ENCODE peak calls at places on chromosomes 6 and 20, in four cellular contexts. D is ovary, K is SK-N-SH, W is glutamatergic neuron. M is an unnamed sample.

GRCh38 chr20:14687317-14687716 is 349.9 kb upstream of the FLRT3 start:
- DNase-seq in K (no peak), W (no peak), D (no peak), M (no peak)

GRCh38 chr6:137414599-137414998 is 79.6 kb downstream of the OLIG3 start:
- DNase-seq in K (no peak), W (no peak), D (no peak), M (no peak)

GRCh38 chr6:135852775-135853174 is 1.3 kb downstream of the PDE7B start:
- DNase-seq in W (no peak), D (no peak), K (no peak), M (no peak)

GRCh38 chr6:53723331-53723730 is 57.8 kb upstream of the KLHL31 start:
- DNase-seq in D (no peak), W (no peak), K (no peak), M (no peak)

GRCh38 chr6:169454204-169454871 is 200.7 kb upstream of the THBS2 start:
- DNase-seq in K (no peak), D (no peak), W (no peak), M (no peak)

GRCh38 chr20:63042448-63043071 is 35.8 kb upstream of the BHLHE23 start:
- DNase-seq in W (no peak), K (no peak), D (no peak), M (no peak)

GRCh38 chr6:21538186-21538798 is 55.3 kb upstream of the SOX4 start:
- DNase-seq in W (no peak), D (no peak), K (no peak), M (no peak)

GRCh38 chr6:13776602-13777001 is 37.8 kb downstream of the MCUR1 start:
- DNase-seq in W (no peak), K (no peak), D (no peak), M (no peak)

GRCh38 chr6:20630617-20631448 is 96.6 kb downstream of the CDKAL1 start:
- DNase-seq in W (no peak), K (no peak), D (no peak), M (no peak)

GRCh38 chr20:3896302-3896701 is 7.1 kb downstream of the PANK2 start:
- DNase-seq in K (no peak), D (no peak), W (no peak), M (no peak)

GRCh38 chr6:113050010-113050893 is 703.1 kb downstream of the RFPL4B start:
- DNase-seq in D (no peak), W (no peak), K (no peak), M (no peak)

GRCh38 chr20:5535211-5535756 is 214.9 kb upstream of the SHLD1 start:
- DNase-seq in W (no peak), K (no peak), D (peak; percentile 57), M (no peak)

GRCh38 chr20:11128131-11128831 is 454.5 kb upstream of the JAG1 start:
- DNase-seq in D (no peak), K (no peak), W (no peak), M (no peak)

GRCh38 chr6:42441661-42442081 is 10.1 kb downstream of the TRERF1 start:
- DNase-seq in K (no peak), W (no peak), D (no peak), M (no peak)

GRCh38 chr6:149545258-149545753 is 537 bp downstream of the PPIL4 start:
- DNase-seq in D (peak; percentile 58), W (no peak), K (peak; percentile 43), M (peak; percentile 49)

GRCh38 chr20:18750735-18751134 is 62.8 kb upstream of the SCP2D1 start:
- DNase-seq in K (no peak), D (no peak), W (no peak), M (no peak)

GRCh38 chr20:24785141-24785924 is 163.7 kb upstream of the CST7 start:
- DNase-seq in W (no peak), D (no peak), K (no peak), M (no peak)

GRCh38 chr20:1326031-1326930 is 2.7 kb downstream of the SDCBP2 start:
- DNase-seq in K (no peak), W (no peak), D (peak; percentile 69), M (no peak)

GRCh38 chr20:4090756-4091331 is 75.5 kb upstream of the RNF24 start:
- DNase-seq in D (no peak), W (no peak), K (no peak), M (no peak)

GRCh38 chr20:6081236-6081635 is 27.4 kb upstream of the LRRN4 start:
- DNase-seq in D (no peak), W (no peak), K (no peak), M (no peak)

GRCh38 chr6:168111911-168112310 is 32.9 kb upstream of the FRMD1 start:
- DNase-seq in W (no peak), K (no peak), D (no peak), M (no peak)

GRCh38 chr6:69953491-69953890 is 87.1 kb downstream of the COL19A1 start:
- DNase-seq in D (no peak), W (peak; percentile 41), K (no peak), M (no peak)

GRCh38 chr6:117481278-117481925 is 1.1 kb upstream of the DCBLD1 start:
- DNase-seq in K (no peak), D (no peak), W (no peak), M (no peak)

GRCh38 chr20:41213150-41213820 is 75.9 kb downstream of the PLCG1 start:
- DNase-seq in K (peak; percentile 23), W (no peak), D (no peak), M (no peak)

GRCh38 chr20:11676618-11677289 is 240.9 kb upstream of the BTBD3 start:
- DNase-seq in W (peak; percentile 86), D (no peak), K (peak; percentile 67), M (no peak)

GRCh38 chr20:62496525-62497218 is 20.9 kb upstream of the GATA5 start:
- DNase-seq in W (peak; percentile 77), K (peak; percentile 90), D (no peak), M (peak; percentile 54)

GRCh38 chr6:166936079-166936787 is 20.1 kb downstream of the RNASET2 start:
- DNase-seq in D (no peak), W (no peak), K (no peak), M (no peak)

GRCh38 chr6:56297022-56297995 is 49.9 kb upstream of the COL21A1 start:
- DNase-seq in K (no peak), W (no peak), D (no peak), M (no peak)

GRCh38 chr6:46393940-46394337 is 97.3 kb downstream of the RCAN2 start:
- DNase-seq in W (no peak), K (no peak), D (no peak), M (no peak)

GRCh38 chr6:119980802-119981201 is 631.2 kb upstream of the MAN1A1 start:
- DNase-seq in K (no peak), W (no peak), D (no peak), M (no peak)

GRCh38 chr20:63423751-63424150 is 48.7 kb downstream of the KCNQ2 start:
- DNase-seq in W (no peak), D (no peak), K (no peak), M (no peak)

DNA sequence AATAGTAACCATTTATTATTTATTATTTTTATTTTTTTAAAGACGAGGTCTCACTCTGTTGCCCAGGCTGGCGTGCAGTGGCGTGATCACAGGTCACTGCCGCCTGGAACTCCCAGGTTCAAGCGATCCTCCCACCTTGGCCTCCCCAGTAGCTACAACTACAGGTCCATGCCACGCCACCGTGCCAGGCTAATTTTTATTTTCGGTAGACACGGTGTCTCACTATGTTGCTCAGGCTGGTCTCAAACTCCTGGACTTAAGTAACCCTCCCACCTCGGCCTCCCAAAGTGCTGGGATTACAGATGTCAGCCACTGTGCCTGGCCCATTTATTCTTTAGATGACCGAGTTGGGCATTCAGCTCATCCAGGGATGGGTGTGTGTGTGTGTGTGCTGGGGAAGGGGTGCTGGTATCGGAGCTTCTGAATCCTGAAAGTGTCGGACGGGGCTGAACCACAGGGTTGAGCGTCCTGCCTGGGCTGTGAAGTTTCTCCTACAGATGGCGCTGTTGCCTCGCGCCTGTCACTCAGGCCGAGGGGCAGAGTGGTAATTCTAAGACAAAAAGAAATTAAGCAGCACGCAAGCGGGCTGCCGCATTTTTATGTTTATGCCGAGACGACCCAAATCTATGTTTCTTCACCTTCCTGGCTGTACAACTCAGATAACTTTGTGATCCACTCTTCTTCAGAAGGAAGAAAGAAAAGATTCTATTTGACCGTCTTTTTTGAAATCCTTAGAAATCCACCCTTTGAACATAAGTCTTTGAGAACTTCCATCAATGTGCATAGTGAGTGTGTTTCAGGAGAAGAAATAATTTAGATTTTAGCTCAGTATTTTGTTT is 252.8 kb downstream of the CDH26 start:
- DNase-seq in D (peak; percentile 41), W (peak; percentile 88), K (peak; percentile 70), M (peak; percentile 81)
- TF ChIP-seq CTCF in D (peak; percentile 31), W (peak; percentile 92), K (peak; percentile 30), M (peak; percentile 91)

GRCh38 chr6:164020142-164020541 is 605.6 kb downstream of the QKI start:
- DNase-seq in D (no peak), W (no peak), K (no peak), M (no peak)

GRCh38 chr6:164022632-164023031 is 608.1 kb downstream of the QKI start:
- DNase-seq in W (no peak), D (no peak), K (no peak), M (no peak)

GRCh38 chr6:164023535-164023934 is 609.0 kb downstream of the QKI start:
- DNase-seq in D (no peak), W (no peak), K (no peak), M (no peak)

GRCh38 chr6:164021589-164022290 is 607.2 kb downstream of the QKI start:
- DNase-seq in K (peak; percentile 22), D (no peak), W (no peak), M (no peak)

GRCh38 chr6:164025180-164025579 is 610.7 kb downstream of the QKI start:
- DNase-seq in W (no peak), D (no peak), K (no peak), M (no peak)
- TF ChIP-seq CTCF in W (no peak), D (no peak), K (no peak), M (no peak)

GRCh38 chr6:18155273-18155863 is at the start of gene KDM1B:
- DNase-seq in D (peak; percentile 98), W (no peak), K (peak; percentile 100), M (no peak)

GRCh38 chr6:18154507-18155272 is at the start of gene TPMT:
- DNase-seq in W (peak; percentile 98), K (no peak), D (no peak), M (peak; percentile 97)

GRCh38 chr6:18151801-18152200 is 3.1 kb downstream of the TPMT start:
- DNase-seq in K (no peak), D (no peak), W (no peak), M (no peak)

GRCh38 chr6:18153311-18153703 is 1.6 kb downstream of the TPMT start:
- DNase-seq in D (no peak), W (no peak), K (no peak), M (no peak)

DNA sequence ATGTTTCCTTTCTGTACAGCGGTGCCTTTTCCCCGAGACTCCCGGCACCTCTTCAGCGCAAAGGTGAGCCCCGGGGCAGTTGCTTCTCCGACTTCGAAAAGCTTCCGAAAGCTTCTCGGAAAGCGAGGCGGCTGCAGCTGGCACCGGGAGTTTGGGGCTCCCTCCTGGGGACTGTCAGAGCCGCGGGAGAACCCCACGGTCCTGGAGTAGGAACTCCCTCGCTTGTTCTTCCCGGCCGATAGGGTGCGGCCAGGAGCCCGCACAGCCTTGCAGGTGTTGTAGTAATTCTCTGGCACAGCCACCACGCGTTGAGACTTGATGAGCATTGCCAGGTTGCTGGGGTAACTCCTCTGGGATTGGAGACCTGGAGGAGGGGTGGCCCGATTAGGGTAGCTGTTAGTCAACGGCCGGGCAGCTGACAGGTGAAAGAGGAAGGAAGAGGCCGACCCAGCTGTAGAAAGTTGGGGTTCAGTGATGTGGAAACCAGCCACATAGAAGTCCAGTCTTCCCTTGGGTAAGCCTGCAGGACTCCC is 708 bp downstream of the KDM1B start:
- DNase-seq in K (peak; percentile 57), D (peak; percentile 37), W (peak; percentile 46), M (peak; percentile 63)
- TF ChIP-seq CTCF in K (peak; percentile 48), D (no peak), W (no peak), M (no peak)

GRCh38 chr6:26258199-26258977 is 106.6 kb upstream of the BTN3A2 start:
- DNase-seq in K (no peak), D (no peak), W (no peak), M (no peak)
- TF ChIP-seq CTCF in K (peak; percentile 44), D (no peak), W (no peak), M (no peak)

GRCh38 chr20:8523684-8524083 is 391.6 kb downstream of the PLCB1 start:
- DNase-seq in K (no peak), D (no peak), W (no peak), M (no peak)
- TF ChIP-seq CTCF in K (no peak), D (no peak), W (no peak), M (no peak)